ENCODE peak calls at places on chromosome 11, in nine cellular contexts. H, U, T, L, S, V, E, A and F are unnamed samples.

GRCh38 chr11:97860237-97860636 is 1160.5 kb upstream of the CNTN5 start:
- DNase-seq in U (no peak), S (no peak), T (no peak), A (no peak), H (no peak), L (no peak), V (no peak), E (no peak), F (no peak)

GRCh38 chr11:121418625-121419114 is 33.4 kb upstream of the SORL1 start:
- DNase-seq in V (no peak), E (peak; percentile 84), S (no peak), L (peak; percentile 94), H (peak; percentile 21), T (no peak), U (no peak), A (no peak), F (peak; percentile 33)

GRCh38 chr11:130813196-130813595 is 103.1 kb downstream of the SNX19 start:
- DNase-seq in L (no peak), T (no peak), S (no peak), H (no peak), A (no peak), E (no peak), V (no peak), U (no peak), F (no peak)

GRCh38 chr11:93024376-93024775 is 54.9 kb downstream of the MTNR1B start:
- DNase-seq in U (no peak), T (no peak), A (no peak), H (no peak), V (no peak), E (no peak), S (no peak), L (no peak), F (no peak)

GRCh38 chr11:69411257-69411924 is 70.1 kb upstream of the LINC01488 start:
- DNase-seq in A (no peak), T (no peak), H (no peak), L (no peak), U (no peak), V (no peak), S (no peak), E (no peak), F (no peak)

GRCh38 chr11:104531075-104531474 is 367.1 kb upstream of the PDGFD start:
- DNase-seq in E (peak; percentile 11), H (peak; percentile 5), U (no peak), S (no peak), A (no peak), V (no peak), T (peak; percentile 14), L (no peak), F (no peak)

GRCh38 chr11:43282607-43283440 is 29.0 kb upstream of the API5 start:
- DNase-seq in L (peak; percentile 53), E (no peak), T (peak; percentile 65), U (peak; percentile 1), S (peak; percentile 5), V (peak; percentile 33), H (peak; percentile 8), A (no peak), F (no peak)

GRCh38 chr11:4459470-4459869 is 10.4 kb downstream of the OR52K2 start:
- DNase-seq in S (no peak), H (peak; percentile 6), L (no peak), U (no peak), V (peak; percentile 29), E (no peak), A (no peak), T (no peak), F (peak; percentile 24)

GRCh38 chr11:95345243-95345642 is 114.2 kb upstream of the SESN3 start:
- DNase-seq in E (no peak), A (no peak), T (no peak), V (no peak), U (no peak), H (no peak), L (no peak), S (no peak), F (no peak)